ENCODE peak calls at places on chromosome 16, in seven cellular contexts. One of them, this sample, is unnamed.

GRCh38 chr16:13939821-13940220 is 19.9 kb downstream of the ERCC4 start:
- DNase-seq in PC-9: no peak
- DNase-seq in BJ: no peak
- DNase-seq in DND-41: no peak
- DNase-seq in NT2/D1: no peak
- DNase-seq in heart left ventricle: no peak
- DNase-seq in tibial nerve: no peak
- DNase-seq in this sample: no peak

GRCh38 chr16:82432261-82432660 is 194.5 kb upstream of the CDH13 start:
- DNase-seq in NT2/D1: no peak
- DNase-seq in BJ: no peak
- DNase-seq in tibial nerve: no peak
- DNase-seq in PC-9: no peak
- DNase-seq in heart left ventricle: no peak
- DNase-seq in DND-41: no peak
- DNase-seq in this sample: no peak

GRCh38 chr16:917591-918061 is 53.2 kb downstream of the LMF1 start:
- DNase-seq in PC-9: no peak
- DNase-seq in DND-41: no peak
- DNase-seq in tibial nerve: no peak
- DNase-seq in BJ: no peak
- DNase-seq in heart left ventricle: peak; percentile 56
- DNase-seq in NT2/D1: no peak
- DNase-seq in this sample: no peak

GRCh38 chr16:80250376-80250775 is 290.4 kb upstream of the DYNLRB2 start:
- DNase-seq in PC-9: no peak
- DNase-seq in BJ: no peak
- DNase-seq in DND-41: no peak
- DNase-seq in heart left ventricle: no peak
- DNase-seq in tibial nerve: no peak
- DNase-seq in NT2/D1: no peak
- DNase-seq in this sample: no peak

GRCh38 chr16:53159781-53160436 is 105.1 kb downstream of the CHD9 start:
- DNase-seq in DND-41: peak; percentile 37
- DNase-seq in tibial nerve: no peak
- DNase-seq in heart left ventricle: no peak
- DNase-seq in BJ: no peak
- DNase-seq in PC-9: no peak
- DNase-seq in NT2/D1: peak; percentile 36
- DNase-seq in this sample: peak; percentile 18

GRCh38 chr16:64094992-64095579 is 1026.8 kb downstream of the CDH11 start:
- DNase-seq in tibial nerve: no peak
- DNase-seq in NT2/D1: no peak
- DNase-seq in heart left ventricle: no peak
- DNase-seq in BJ: no peak
- DNase-seq in DND-41: no peak
- DNase-seq in PC-9: no peak
- DNase-seq in this sample: no peak

GRCh38 chr16:79329967-79330366 is 270.6 kb downstream of the MAF start:
- DNase-seq in DND-41: no peak
- DNase-seq in NT2/D1: no peak
- DNase-seq in heart left ventricle: no peak
- DNase-seq in BJ: no peak
- DNase-seq in PC-9: no peak
- DNase-seq in tibial nerve: no peak
- DNase-seq in this sample: no peak

GRCh38 chr16:17555176-17555575 is 84.4 kb upstream of the XYLT1 start:
- DNase-seq in NT2/D1: no peak
- DNase-seq in BJ: peak; percentile 62
- DNase-seq in heart left ventricle: no peak
- DNase-seq in PC-9: no peak
- DNase-seq in tibial nerve: no peak
- DNase-seq in DND-41: no peak
- DNase-seq in this sample: peak; percentile 51

GRCh38 chr16:73063284-73063733 is 15.4 kb upstream of the ZFHX3 start:
- DNase-seq in PC-9: no peak
- DNase-seq in heart left ventricle: no peak
- DNase-seq in tibial nerve: no peak
- DNase-seq in DND-41: no peak
- DNase-seq in BJ: no peak
- DNase-seq in NT2/D1: no peak
- DNase-seq in this sample: no peak

GRCh38 chr16:46908540-46909372 is 24.6 kb downstream of the GPT2 start:
- DNase-seq in NT2/D1: peak; percentile 77
- DNase-seq in DND-41: peak; percentile 68
- DNase-seq in PC-9: peak; percentile 52
- DNase-seq in tibial nerve: no peak
- DNase-seq in heart left ventricle: no peak
- DNase-seq in BJ: no peak
- DNase-seq in this sample: peak; percentile 30

GRCh38 chr16:28977703-28978641 is 3.4 kb downstream of the SPNS1 start:
- DNase-seq in NT2/D1: peak; percentile 9
- DNase-seq in tibial nerve: no peak
- DNase-seq in PC-9: no peak
- DNase-seq in BJ: no peak
- DNase-seq in DND-41: no peak
- DNase-seq in heart left ventricle: no peak
- DNase-seq in this sample: no peak

GRCh38 chr16:89498839-89499238 is 8.5 kb upstream of the ANKRD11 start:
- DNase-seq in heart left ventricle: no peak
- DNase-seq in NT2/D1: no peak
- DNase-seq in BJ: no peak
- DNase-seq in DND-41: no peak
- DNase-seq in tibial nerve: no peak
- DNase-seq in PC-9: no peak
- DNase-seq in this sample: no peak

GRCh38 chr16:29987371-29988085 is 7.9 kb downstream of the HIRIP3 start:
- DNase-seq in NT2/D1: no peak
- DNase-seq in PC-9: no peak
- DNase-seq in tibial nerve: no peak
- DNase-seq in BJ: no peak
- DNase-seq in heart left ventricle: no peak
- DNase-seq in DND-41: no peak
- DNase-seq in this sample: no peak

GRCh38 chr16:74757347-74757746 is 17.3 kb downstream of the FA2H start:
- DNase-seq in heart left ventricle: no peak
- DNase-seq in PC-9: no peak
- DNase-seq in DND-41: no peak
- DNase-seq in NT2/D1: no peak
- DNase-seq in BJ: no peak
- DNase-seq in tibial nerve: no peak
- DNase-seq in this sample: no peak

GRCh38 chr16:989354-989814 is 7.8 kb downstream of the SOX8 start:
- DNase-seq in BJ: no peak
- DNase-seq in NT2/D1: no peak
- DNase-seq in heart left ventricle: no peak
- DNase-seq in DND-41: no peak
- DNase-seq in tibial nerve: no peak
- DNase-seq in PC-9: no peak
- DNase-seq in this sample: no peak

GRCh38 chr16:35516551-35516950 is 2057.1 kb downstream of the TP53TG3F start:
- DNase-seq in NT2/D1: no peak
- DNase-seq in DND-41: peak; percentile 28
- DNase-seq in tibial nerve: no peak
- DNase-seq in PC-9: no peak
- DNase-seq in BJ: no peak
- DNase-seq in heart left ventricle: no peak
- DNase-seq in this sample: no peak

GRCh38 chr16:29192329-29193247 is 207.7 kb downstream of the LAT start:
- DNase-seq in tibial nerve: no peak
- DNase-seq in PC-9: no peak
- DNase-seq in NT2/D1: no peak
- DNase-seq in BJ: no peak
- DNase-seq in heart left ventricle: peak; percentile 46
- DNase-seq in DND-41: peak; percentile 29
- DNase-seq in this sample: no peak

GRCh38 chr16:3789375-3790067 is 72.2 kb upstream of the TRAP1 start:
- DNase-seq in heart left ventricle: no peak
- DNase-seq in BJ: no peak
- DNase-seq in tibial nerve: no peak
- DNase-seq in NT2/D1: no peak
- DNase-seq in PC-9: no peak
- DNase-seq in DND-41: no peak
- DNase-seq in this sample: no peak

GRCh38 chr16:86520317-86521210 is 10.2 kb downstream of the FOXF1 start:
- DNase-seq in BJ: no peak
- DNase-seq in heart left ventricle: peak; percentile 55
- DNase-seq in NT2/D1: no peak
- DNase-seq in tibial nerve: no peak
- DNase-seq in PC-9: no peak
- DNase-seq in DND-41: no peak
- DNase-seq in this sample: no peak

GRCh38 chr16:86318119-86318518 is 192.2 kb upstream of the FOXF1 start:
- DNase-seq in tibial nerve: no peak
- DNase-seq in BJ: no peak
- DNase-seq in NT2/D1: no peak
- DNase-seq in PC-9: no peak
- DNase-seq in DND-41: no peak
- DNase-seq in heart left ventricle: no peak
- DNase-seq in this sample: no peak

GRCh38 chr16:64356267-64356666 is 765.6 kb downstream of the CDH11 start:
- DNase-seq in PC-9: no peak
- DNase-seq in heart left ventricle: no peak
- DNase-seq in NT2/D1: no peak
- DNase-seq in tibial nerve: no peak
- DNase-seq in DND-41: no peak
- DNase-seq in BJ: peak; percentile 92
- DNase-seq in this sample: peak; percentile 56

GRCh38 chr16:27778171-27778925 is 228.4 kb downstream of the KATNIP start:
- DNase-seq in BJ: no peak
- DNase-seq in NT2/D1: no peak
- DNase-seq in heart left ventricle: no peak
- DNase-seq in PC-9: no peak
- DNase-seq in tibial nerve: no peak
- DNase-seq in DND-41: no peak
- DNase-seq in this sample: no peak

DNA sequence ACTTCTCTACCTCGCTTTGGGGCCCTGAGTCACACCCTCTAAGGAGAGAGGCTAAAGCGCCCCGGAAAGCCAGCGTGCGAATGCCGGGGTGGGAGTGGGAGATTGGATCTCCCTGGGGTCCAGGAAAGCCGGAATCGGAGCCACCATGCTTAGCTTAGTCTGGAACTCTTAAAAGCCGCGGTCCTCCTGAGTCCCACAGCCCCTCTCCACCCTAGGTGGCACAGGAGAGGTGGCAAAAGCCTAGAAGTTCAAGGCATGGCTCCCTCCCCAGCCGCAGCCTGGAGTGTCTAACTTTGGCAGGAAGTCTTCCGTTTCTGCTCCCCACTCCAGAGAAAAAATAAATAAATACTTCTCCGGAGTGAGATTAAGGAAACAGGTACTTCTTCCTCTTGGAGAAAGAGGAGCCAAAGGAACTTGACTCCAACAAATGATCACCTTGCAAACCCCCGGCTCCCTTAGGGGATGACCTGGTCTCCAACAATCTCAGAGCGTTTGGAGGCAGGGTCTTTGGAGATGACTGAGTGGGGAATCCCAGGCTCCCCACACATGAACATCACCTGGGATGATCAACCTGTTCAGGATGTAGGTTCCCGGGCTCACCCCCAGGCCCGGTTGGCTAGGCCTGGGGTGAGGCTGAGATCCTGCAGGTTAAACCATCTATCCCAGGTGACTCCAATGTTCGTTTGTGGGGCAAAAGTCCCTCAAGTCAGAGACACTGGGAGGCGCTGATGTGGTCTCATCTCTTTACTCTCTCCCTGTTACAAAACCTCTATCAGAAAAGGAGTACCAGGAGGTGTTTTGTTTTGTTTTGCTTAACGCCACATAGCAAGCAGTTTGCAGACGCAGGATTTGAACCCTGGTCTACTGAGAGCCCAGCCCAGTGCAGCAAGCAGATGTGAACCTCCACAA is 2.9 kb downstream of the CIITA start:
- DNase-seq in NT2/D1: no peak
- DNase-seq in DND-41: no peak
- DNase-seq in heart left ventricle: no peak
- DNase-seq in tibial nerve: no peak
- DNase-seq in BJ: no peak
- DNase-seq in PC-9: no peak
- DNase-seq in this sample: no peak
- H3K4me3 ChIP-seq in NT2/D1: no peak overlapping the region
- H3K4me3 ChIP-seq in DND-41: no peak overlapping the region
- H3K4me3 ChIP-seq in heart left ventricle: peak overlapping the region; percentile 62
- H3K4me3 ChIP-seq in tibial nerve: peak overlapping the region; percentile 73
- H3K4me3 ChIP-seq in BJ: no peak overlapping the region
- H3K4me3 ChIP-seq in PC-9: no peak overlapping the region
- H3K4me3 ChIP-seq in this sample: no peak overlapping the region

GRCh38 chr16:83945587-83945986 is 7.5 kb upstream of the OSGIN1 start:
- DNase-seq in heart left ventricle: no peak
- DNase-seq in NT2/D1: no peak
- DNase-seq in BJ: no peak
- DNase-seq in DND-41: no peak
- DNase-seq in PC-9: no peak
- DNase-seq in tibial nerve: no peak
- DNase-seq in this sample: no peak

GRCh38 chr16:83947642-83948234 is 5.3 kb upstream of the OSGIN1 start:
- DNase-seq in PC-9: no peak
- DNase-seq in DND-41: no peak
- DNase-seq in NT2/D1: no peak
- DNase-seq in tibial nerve: no peak
- DNase-seq in heart left ventricle: no peak
- DNase-seq in BJ: no peak
- DNase-seq in this sample: no peak

GRCh38 chr16:83943516-83944050 is 9.5 kb upstream of the OSGIN1 start:
- DNase-seq in NT2/D1: no peak
- DNase-seq in heart left ventricle: no peak
- DNase-seq in BJ: no peak
- DNase-seq in PC-9: no peak
- DNase-seq in tibial nerve: no peak
- DNase-seq in DND-41: no peak
- DNase-seq in this sample: no peak

GRCh38 chr16:83946781-83947566 is 6.1 kb upstream of the OSGIN1 start:
- DNase-seq in BJ: no peak
- DNase-seq in PC-9: no peak
- DNase-seq in heart left ventricle: no peak
- DNase-seq in tibial nerve: no peak
- DNase-seq in DND-41: no peak
- DNase-seq in NT2/D1: no peak
- DNase-seq in this sample: no peak

GRCh38 chr16:83946154-83946780 is 6.8 kb upstream of the OSGIN1 start:
- DNase-seq in PC-9: no peak
- DNase-seq in BJ: no peak
- DNase-seq in DND-41: no peak
- DNase-seq in heart left ventricle: no peak
- DNase-seq in tibial nerve: no peak
- DNase-seq in NT2/D1: no peak
- DNase-seq in this sample: no peak
- H3K4me3 ChIP-seq in PC-9: no peak overlapping the region
- H3K4me3 ChIP-seq in BJ: no peak overlapping the region
- H3K4me3 ChIP-seq in DND-41: no peak overlapping the region
- H3K4me3 ChIP-seq in heart left ventricle: no peak overlapping the region
- H3K4me3 ChIP-seq in tibial nerve: no peak overlapping the region
- H3K4me3 ChIP-seq in NT2/D1: no peak overlapping the region
- H3K4me3 ChIP-seq in this sample: no peak overlapping the region

GRCh38 chr16:54654429-54654828 is 276.2 kb upstream of the IRX5 start:
- DNase-seq in NT2/D1: no peak
- DNase-seq in PC-9: no peak
- DNase-seq in tibial nerve: no peak
- DNase-seq in heart left ventricle: no peak
- DNase-seq in DND-41: no peak
- DNase-seq in BJ: no peak
- DNase-seq in this sample: no peak
- H3K4me3 ChIP-seq in NT2/D1: no peak overlapping the region
- H3K4me3 ChIP-seq in PC-9: no peak overlapping the region
- H3K4me3 ChIP-seq in tibial nerve: no peak overlapping the region
- H3K4me3 ChIP-seq in heart left ventricle: no peak overlapping the region
- H3K4me3 ChIP-seq in DND-41: no peak overlapping the region
- H3K4me3 ChIP-seq in BJ: no peak overlapping the region
- H3K4me3 ChIP-seq in this sample: no peak overlapping the region

GRCh38 chr16:15708096-15708495 is 58.1 kb downstream of the NDE1 start:
- DNase-seq in NT2/D1: no peak
- DNase-seq in heart left ventricle: no peak
- DNase-seq in DND-41: no peak
- DNase-seq in BJ: no peak
- DNase-seq in PC-9: no peak
- DNase-seq in tibial nerve: no peak
- DNase-seq in this sample: peak; percentile 29
- H3K4me3 ChIP-seq in NT2/D1: no peak overlapping the region
- H3K4me3 ChIP-seq in heart left ventricle: no peak overlapping the region
- H3K4me3 ChIP-seq in DND-41: no peak overlapping the region
- H3K4me3 ChIP-seq in BJ: no peak overlapping the region
- H3K4me3 ChIP-seq in PC-9: no peak overlapping the region
- H3K4me3 ChIP-seq in tibial nerve: no peak overlapping the region
- H3K4me3 ChIP-seq in this sample: no peak overlapping the region

This sample was measured in AG04450.